ENCODE peak calls at places on chromosome 17, in seven cellular contexts. S is progenitor cell of endocrine pancreas, Q is neural crest cell, V is left lung, T is fibroblast of lung, I is uterus, F is cardiac muscle cell. U is an unnamed sample.

GRCh38 chr17:82320956-82321927 is 3.8 kb upstream of the CD7 start:
- DNase-seq in S (no peak), Q (peak), V (no peak), T (no peak), I (peak), F (peak), U (peak)

GRCh38 chr17:80939151-80940145 is 52.2 kb upstream of the CHMP6 start:
- DNase-seq in S (no peak), Q (no peak), V (peak), T (no peak), I (peak), F (no peak), U (no peak)

GRCh38 chr17:83194761-83195329 is 115.4 kb downstream of the METRNL start:
- DNase-seq in S (no peak), Q (no peak), V (peak), T (peak), I (no peak), F (no peak), U (no peak)

GRCh38 chr17:32976131-32976530 is 15.5 kb upstream of the SPACA3 start:
- DNase-seq in S (no peak), Q (no peak), V (no peak), T (no peak), I (no peak), F (no peak), U (no peak)

GRCh38 chr17:10118788-10119130 is 79.6 kb downstream of the GAS7 start:
- DNase-seq in S (no peak), Q (no peak), V (no peak), T (no peak), I (no peak), F (no peak), U (no peak)

GRCh38 chr17:45905812-45906211 is 11.5 kb downstream of the MAPT start:
- DNase-seq in S (no peak), Q (no peak), V (no peak), T (no peak), I (no peak), F (no peak), U (no peak)

GRCh38 chr17:73262676-73263642 is 1.3 kb upstream of the CPSF4L start:
- DNase-seq in S (no peak), Q (no peak), V (no peak), T (no peak), I (no peak), F (peak), U (no peak)

GRCh38 chr17:82239926-82240505 is 11.2 kb downstream of the SLC16A3 start:
- DNase-seq in S (no peak), Q (no peak), V (no peak), T (no peak), I (no peak), F (no peak), U (no peak)

GRCh38 chr17:5781236-5781927 is 197.1 kb upstream of the NLRP1 start:
- DNase-seq in S (no peak), Q (no peak), V (no peak), T (no peak), I (no peak), F (no peak), U (no peak)

GRCh38 chr17:65057520-65058075 is 1.1 kb upstream of the GNA13 start:
- DNase-seq in S (no peak), Q (no peak), V (no peak), T (no peak), I (peak), F (no peak), U (no peak)

GRCh38 chr17:81481011-81481799 is 31.4 kb downstream of the ACTG1 start:
- DNase-seq in S (no peak), Q (peak), V (peak), T (peak), I (peak), F (peak), U (peak)

GRCh38 chr17:624341-624860 is 90.2 kb downstream of the VPS53 start:
- DNase-seq in S (no peak), Q (no peak), V (no peak), T (no peak), I (no peak), F (no peak), U (no peak)

GRCh38 chr17:46180895-46181279 is 12.3 kb downstream of the KANSL1 start:
- DNase-seq in S (no peak), Q (no peak), V (no peak), T (no peak), I (no peak), F (no peak), U (no peak)

GRCh38 chr17:21169496-21169895 is 42.7 kb downstream of the DHRS7B start:
- DNase-seq in S (no peak), Q (no peak), V (no peak), T (no peak), I (no peak), F (no peak), U (no peak)

GRCh38 chr17:63685578-63685977 is 14.3 kb downstream of the LIMD2 start:
- DNase-seq in S (no peak), Q (no peak), V (no peak), T (no peak), I (no peak), F (no peak), U (no peak)

GRCh38 chr17:65584604-65585521 is 23.4 kb upstream of the AXIN2 start:
- DNase-seq in S (no peak), Q (no peak), V (no peak), T (no peak), I (no peak), F (no peak), U (no peak)

GRCh38 chr17:29929006-29929543 is 953 bp downstream of the SSH2 start:
- DNase-seq in S (no peak), Q (peak), V (no peak), T (peak), I (no peak), F (peak), U (peak)

GRCh38 chr17:17036520-17036998 is 5.7 kb upstream of the MPRIP start:
- DNase-seq in S (no peak), Q (no peak), V (no peak), T (peak), I (no peak), F (no peak), U (no peak)

GRCh38 chr17:57142925-57143324 is 57.9 kb downstream of the AKAP1 start:
- DNase-seq in S (no peak), Q (no peak), V (no peak), T (peak), I (no peak), F (peak), U (peak)

GRCh38 chr17:33204701-33205100 is 88.4 kb downstream of the ASIC2 start:
- DNase-seq in S (no peak), Q (no peak), V (no peak), T (no peak), I (no peak), F (no peak), U (no peak)

GRCh38 chr17:32494621-32495346 is 8.0 kb downstream of the CDK5R1 start:
- DNase-seq in S (no peak), Q (no peak), V (peak), T (peak), I (no peak), F (no peak), U (no peak)

GRCh38 chr17:35101725-35102124 is 17.9 kb downstream of the RAD51D start:
- DNase-seq in S (no peak), Q (no peak), V (no peak), T (no peak), I (no peak), F (no peak), U (no peak)

GRCh38 chr17:73335591-73336503 is 24.0 kb upstream of the CDC42EP4 start:
- DNase-seq in S (no peak), Q (no peak), V (no peak), T (no peak), I (no peak), F (no peak), U (no peak)

GRCh38 chr17:29640413-29640812 is 17.7 kb upstream of the CORO6 start:
- DNase-seq in S (no peak), Q (no peak), V (no peak), T (peak), I (no peak), F (peak), U (no peak)

GRCh38 chr17:63189082-63189481 is 223.0 kb downstream of the TANC2 start:
- DNase-seq in S (no peak), Q (no peak), V (no peak), T (peak), I (no peak), F (peak), U (no peak)

GRCh38 chr17:80384078-80384960 is 30.6 kb upstream of the ENDOV start:
- DNase-seq in S (no peak), Q (no peak), V (no peak), T (no peak), I (no peak), F (no peak), U (no peak)

GRCh38 chr17:82666931-82667667 is 18.9 kb upstream of the WDR45B start:
- DNase-seq in S (no peak), Q (no peak), V (no peak), T (no peak), I (no peak), F (no peak), U (no peak)

GRCh38 chr17:63984206-63984605 is 11.5 kb upstream of the SCN4A start:
- DNase-seq in S (no peak), Q (no peak), V (no peak), T (peak), I (no peak), F (peak), U (no peak)

GRCh38 chr17:65278050-65278819 is 141.1 kb downstream of the RGS9 start:
- DNase-seq in S (peak), Q (peak), V (no peak), T (peak), I (peak), F (peak), U (peak)

GRCh38 chr17:20206591-20206990 is 197.4 kb downstream of the SPECC1 start:
- DNase-seq in S (no peak), Q (no peak), V (no peak), T (peak), I (no peak), F (peak), U (no peak)

GRCh38 chr17:72076678-72077030 is 44.2 kb upstream of the SOX9 start:
- DNase-seq in S (no peak), Q (no peak), V (no peak), T (no peak), I (no peak), F (no peak), U (no peak)

GRCh38 chr17:49836111-49837030 is 11.5 kb downstream of the TAC4 start:
- DNase-seq in S (no peak), Q (no peak), V (peak), T (peak), I (no peak), F (peak), U (no peak)

GRCh38 chr17:49842846-49843245 is 5.0 kb downstream of the TAC4 start:
- DNase-seq in S (no peak), Q (no peak), V (no peak), T (no peak), I (no peak), F (no peak), U (no peak)

GRCh38 chr17:49845210-49845782 is 2.6 kb downstream of the TAC4 start:
- DNase-seq in S (no peak), Q (no peak), V (no peak), T (no peak), I (no peak), F (peak), U (no peak)

GRCh38 chr17:49843774-49844350 is 4.0 kb downstream of the TAC4 start:
- DNase-seq in S (no peak), Q (no peak), V (no peak), T (no peak), I (no peak), F (no peak), U (no peak)

DNA sequence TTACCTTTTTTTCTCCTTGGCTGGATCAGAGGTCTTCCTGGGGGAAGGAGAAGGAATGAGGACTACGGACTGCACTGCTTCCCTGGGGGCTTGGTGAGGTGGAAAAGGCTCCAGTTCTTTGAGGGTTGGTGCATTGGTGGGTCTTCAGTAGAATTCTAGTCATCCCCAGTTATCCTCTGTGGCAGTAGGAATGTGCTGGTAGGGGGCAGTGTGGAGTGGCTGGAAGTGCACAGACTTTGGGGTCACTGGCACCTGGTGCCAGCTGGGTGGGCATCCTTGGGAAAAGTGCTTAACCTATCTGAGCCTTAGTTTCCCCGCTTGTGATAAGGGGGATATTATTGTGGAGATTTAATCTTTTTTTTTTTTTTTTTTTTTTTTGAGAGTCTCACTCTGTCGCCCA is 6.3 kb downstream of the TAC4 start:
- DNase-seq in S (no peak), Q (no peak), V (no peak), T (no peak), I (no peak), F (no peak), U (no peak)
- TF ChIP-seq CTCF in S (no peak), Q (no peak), V (no peak), T (no peak), I (no peak), F (peak), U (no peak)

DNA sequence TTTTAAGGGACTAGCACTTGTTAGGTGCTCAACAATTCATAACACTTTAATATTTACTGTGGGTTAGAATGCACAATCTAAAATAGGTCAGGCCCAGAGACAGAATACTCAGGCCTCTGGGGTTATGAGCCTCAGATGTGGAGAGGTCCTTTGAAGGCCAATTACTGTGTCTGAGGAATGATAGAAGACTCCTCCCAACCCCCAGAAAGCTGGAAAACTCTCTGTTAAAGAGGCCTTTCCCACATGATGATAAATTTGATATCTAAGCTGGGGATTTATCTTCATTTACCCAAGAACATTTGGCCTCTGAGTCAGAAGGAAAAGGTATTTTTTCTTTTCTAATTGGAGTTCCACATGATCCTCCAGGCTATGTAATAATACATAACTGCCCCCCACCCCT is 41.1 kb upstream of the MMD start:
- DNase-seq in S (no peak), Q (no peak), V (no peak), T (peak), I (no peak), F (no peak), U (no peak)
- TF ChIP-seq CTCF in S (no peak), Q (no peak), V (no peak), T (no peak), I (no peak), F (no peak), U (no peak)

GRCh38 chr17:27354051-27354490 is 60.2 kb downstream of the WSB1 start:
- DNase-seq in S (no peak), Q (no peak), V (no peak), T (no peak), I (peak), F (no peak), U (no peak)
- TF ChIP-seq CTCF in S (no peak), Q (no peak), V (peak), T (no peak), I (no peak), F (no peak), U (peak)

GRCh38 chr17:40839194-40839593 is 16.8 kb upstream of the KRT10 start:
- DNase-seq in S (no peak), Q (no peak), V (no peak), T (no peak), I (no peak), F (no peak), U (no peak)
- TF ChIP-seq CTCF in S (no peak), Q (no peak), V (no peak), T (no peak), I (no peak), F (no peak), U (no peak)

DNA sequence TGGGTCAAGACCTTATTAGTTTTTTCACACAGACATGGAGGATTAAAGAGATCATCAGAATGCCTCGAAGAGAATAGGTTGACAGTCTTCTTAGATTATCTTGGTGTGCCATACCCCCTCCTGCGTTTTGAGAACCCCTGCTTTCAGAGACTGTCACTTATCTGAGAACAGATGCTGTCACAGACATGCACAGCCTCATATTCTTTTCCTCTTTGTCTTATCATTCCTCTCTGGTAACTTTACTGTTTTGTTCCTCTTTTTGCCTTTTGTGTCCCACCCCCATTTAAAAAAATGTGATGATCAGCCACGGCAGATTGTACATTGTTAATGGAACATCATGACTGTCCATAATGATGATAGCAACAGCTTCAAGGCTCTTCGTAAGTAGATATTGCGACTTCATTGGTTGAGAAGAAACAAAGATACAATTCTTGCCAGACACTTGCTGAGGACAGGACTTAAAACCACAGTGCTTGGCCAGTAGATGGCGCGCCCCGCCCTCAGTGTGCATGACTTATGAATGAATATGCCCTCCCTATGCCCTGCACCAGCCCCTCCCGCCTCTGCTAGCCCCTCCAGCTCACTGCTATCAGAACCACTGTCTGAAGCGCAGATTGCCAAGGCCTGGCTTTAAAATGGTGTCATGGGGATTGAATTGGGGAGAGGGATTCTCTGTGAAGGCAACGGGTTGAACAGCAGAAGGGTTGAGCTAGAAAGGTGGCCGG is 2.6 kb upstream of the PITPNC1 start:
- DNase-seq in S (peak), Q (peak), V (peak), T (peak), I (peak), F (peak), U (peak)
- TF ChIP-seq CTCF in S (peak), Q (peak), V (peak), T (peak), I (peak), F (peak), U (peak)

GRCh38 chr17:28318759-28319660 is at the start of gene TMEM97:
- DNase-seq in S (peak), Q (peak), V (peak), T (peak), I (peak), F (peak), U (peak)
- TF ChIP-seq CTCF in S (no peak), Q (no peak), V (no peak), T (peak), I (peak), F (peak), U (no peak)

GRCh38 chr17:7325031-7325528 is 4.1 kb downstream of the NEURL4 start:
- DNase-seq in S (no peak), Q (no peak), V (no peak), T (no peak), I (no peak), F (no peak), U (no peak)
- TF ChIP-seq CTCF in S (no peak), Q (no peak), V (no peak), T (no peak), I (no peak), F (no peak), U (no peak)

GRCh38 chr17:38561416-38562214 is 44.1 kb downstream of the SRCIN1 start:
- DNase-seq in S (no peak), Q (peak), V (no peak), T (no peak), I (no peak), F (no peak), U (peak)
- TF ChIP-seq CTCF in S (peak), Q (peak), V (no peak), T (no peak), I (no peak), F (no peak), U (peak)

GRCh38 chr17:18959071-18959844 is 7.3 kb downstream of the SLC5A10 start:
- DNase-seq in S (no peak), Q (no peak), V (no peak), T (peak), I (no peak), F (no peak), U (peak)
- TF ChIP-seq CTCF in S (no peak), Q (no peak), V (no peak), T (no peak), I (no peak), F (no peak), U (no peak)

DNA sequence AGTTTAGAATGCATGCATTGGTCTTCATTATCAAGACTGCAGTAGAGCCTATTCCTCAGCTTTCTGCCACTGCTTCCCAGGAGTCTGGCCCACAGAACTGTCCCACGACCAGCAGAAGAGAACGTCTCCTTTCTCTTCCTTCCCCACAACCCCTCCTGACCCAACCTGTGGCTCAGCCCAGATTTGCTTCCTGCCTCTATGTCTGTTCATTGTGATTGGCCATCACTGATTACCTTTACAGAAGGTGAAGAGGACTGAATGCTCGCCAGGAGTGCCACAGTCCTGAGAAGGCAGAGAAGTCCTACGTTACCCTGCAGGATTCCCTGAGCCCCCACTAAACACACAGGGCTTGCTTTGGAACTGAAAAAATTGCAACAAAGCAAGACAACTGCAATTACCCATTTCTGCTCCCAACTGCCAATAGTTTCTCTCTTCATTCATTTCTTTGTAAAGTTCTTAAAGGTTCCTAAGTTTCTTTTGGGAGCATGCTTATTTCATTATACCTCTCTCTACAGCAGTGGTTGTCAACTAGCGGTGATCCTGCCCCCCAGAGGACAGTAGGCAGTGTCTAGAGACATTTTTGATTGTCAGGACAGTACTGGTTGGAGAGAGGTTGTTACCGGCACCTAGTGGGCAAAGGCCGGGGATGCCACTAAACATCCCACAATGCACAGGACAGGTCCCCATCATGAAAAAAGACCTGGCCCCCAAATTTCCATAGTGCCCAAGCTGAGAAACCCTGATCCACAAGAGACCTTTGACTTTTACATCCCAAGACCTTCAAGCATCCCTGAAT is 4.5 kb upstream of the NAT9 start:
- DNase-seq in S (no peak), Q (no peak), V (no peak), T (no peak), I (no peak), F (no peak), U (no peak)
- TF ChIP-seq CTCF in S (peak), Q (peak), V (no peak), T (peak), I (no peak), F (peak), U (peak)